ENCODE peak calls at places on chromosomes 11 and 22, in five cellular contexts. X is right lobe of liver, U is tibial nerve, Z is hepatocyte, D is GM12878. M is an unnamed sample. For H3K4me1, the result is how much of the 10 kb centered on the place peaks cover.

GRCh38 chr11:84865257-84865656 is 761.9 kb downstream of the DLG2 start:
- DNase-seq in X (no peak), U (no peak), Z (no peak), D (no peak), M (no peak)

GRCh38 chr11:7457211-7457610 is 28.1 kb upstream of the OLFML1 start:
- DNase-seq in X (no peak), U (no peak), Z (no peak), D (no peak), M (no peak)

GRCh38 chr11:44162004-44162403 is 66.5 kb downstream of the EXT2 start:
- DNase-seq in X (no peak), U (no peak), Z (no peak), D (no peak), M (no peak)

GRCh38 chr11:30433831-30434230 is 110.9 kb downstream of the ARL14EP start:
- DNase-seq in X (no peak), U (no peak), Z (no peak), D (no peak), M (no peak)

GRCh38 chr11:95154514-95154913 is 64.9 kb downstream of the ENDOD1 start:
- DNase-seq in X (no peak), U (no peak), Z (peak), D (no peak), M (peak)

GRCh38 chr11:134655189-134655937 is 243.3 kb upstream of the B3GAT1 start:
- DNase-seq in X (no peak), U (no peak), Z (no peak), D (no peak), M (no peak)

GRCh38 chr11:121557348-121557747 is 104.6 kb upstream of the SORL1-AS1 start:
- DNase-seq in X (no peak), U (no peak), Z (no peak), D (peak), M (no peak)

GRCh38 chr11:87780068-87780413 is 395.2 kb downstream of the RAB38 start:
- DNase-seq in X (no peak), U (no peak), Z (no peak), D (no peak), M (no peak)

GRCh38 chr11:64364911-64365310 is 5.9 kb downstream of the RPS6KA4 start:
- DNase-seq in X (no peak), U (no peak), Z (no peak), D (no peak), M (no peak)

GRCh38 chr11:93775289-93775688 is 8.8 kb upstream of the MED17 start:
- DNase-seq in X (no peak), U (no peak), Z (no peak), D (no peak), M (no peak)

GRCh38 chr11:119149371-119150275 is 771 bp downstream of the ABCG4 start:
- DNase-seq in X (no peak), U (no peak), Z (no peak), D (no peak), M (no peak)

GRCh38 chr11:126487711-126488110 is 132.2 kb downstream of the ST3GAL4 start:
- DNase-seq in X (no peak), U (no peak), Z (no peak), D (no peak), M (no peak)

GRCh38 chr11:126485986-126486635 is 130.6 kb downstream of the ST3GAL4 start:
- DNase-seq in X (no peak), U (no peak), Z (no peak), D (no peak), M (no peak)

GRCh38 chr11:126483796-126484195 is 128.3 kb downstream of the ST3GAL4 start:
- DNase-seq in X (no peak), U (no peak), Z (no peak), D (no peak), M (peak)

GRCh38 chr11:126484266-126484665 is 128.8 kb downstream of the ST3GAL4 start:
- DNase-seq in X (no peak), U (no peak), Z (no peak), D (no peak), M (no peak)

GRCh38 chr11:126485021-126485781 is 129.7 kb downstream of the ST3GAL4 start:
- DNase-seq in X (no peak), U (no peak), Z (no peak), D (no peak), M (no peak)
- TF ChIP-seq CTCF in X (no peak), U (no peak), Z (no peak), D (peak), M (no peak)

GRCh38 chr11:12123799-12124198 is 13.4 kb downstream of the MICAL2 start:
- DNase-seq in X (no peak), U (no peak), Z (no peak), D (no peak), M (no peak)
- H3K4me1 ChIP-seq in X (under half), U (under half), Z (under half), D (under half), M (under half)

DNA sequence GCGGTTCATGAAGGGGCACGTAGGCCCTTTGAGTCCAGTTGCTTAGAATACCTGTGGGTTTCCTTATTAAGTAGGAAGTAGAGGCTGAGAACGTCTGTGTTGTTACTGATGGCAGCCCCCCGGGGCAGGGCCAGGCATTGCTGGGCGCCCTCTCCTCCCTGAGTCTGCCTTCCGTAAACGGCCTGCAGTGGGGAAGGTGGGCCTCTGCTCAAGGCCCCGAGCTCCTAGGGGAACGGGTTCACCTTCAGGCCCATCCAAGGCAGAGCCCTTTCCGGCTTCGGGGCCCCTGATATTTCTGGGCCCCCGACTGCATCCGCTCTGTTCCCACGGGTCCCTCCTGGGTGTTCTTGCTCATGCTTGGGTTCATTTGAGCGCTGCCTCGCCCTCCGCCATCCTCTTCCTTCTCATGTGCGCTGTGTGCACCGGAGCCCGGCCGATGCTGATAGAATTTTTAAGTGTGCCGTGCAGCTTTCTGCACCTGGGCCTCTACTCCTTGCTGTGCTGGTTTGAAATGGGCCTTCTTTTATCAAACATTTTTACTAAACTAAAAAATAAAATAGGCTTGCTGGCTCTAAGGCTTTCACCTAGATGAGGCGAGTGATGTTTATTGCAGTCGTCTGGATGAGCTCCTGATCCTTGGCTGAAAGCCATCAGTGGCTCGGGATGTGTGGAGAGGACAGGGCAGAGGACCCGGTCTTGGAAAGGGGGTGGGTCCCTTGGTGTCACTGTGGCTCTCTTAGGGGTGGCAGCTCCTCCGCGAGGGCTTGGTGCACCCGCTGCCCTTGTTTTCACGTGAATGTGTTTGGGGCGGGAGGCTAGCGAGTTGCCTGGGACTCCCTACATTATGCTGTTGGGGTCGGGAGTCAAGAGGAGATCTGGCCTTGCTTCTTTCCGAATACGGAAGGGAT is 12.3 kb downstream of the TBC1D22A start:
- DNase-seq in X (no peak), U (no peak), Z (no peak), D (no peak), M (no peak)
- H3K4me3 ChIP-seq in X (no peak), U (no peak), Z (no peak), D (peak), M (no peak)

DNA sequence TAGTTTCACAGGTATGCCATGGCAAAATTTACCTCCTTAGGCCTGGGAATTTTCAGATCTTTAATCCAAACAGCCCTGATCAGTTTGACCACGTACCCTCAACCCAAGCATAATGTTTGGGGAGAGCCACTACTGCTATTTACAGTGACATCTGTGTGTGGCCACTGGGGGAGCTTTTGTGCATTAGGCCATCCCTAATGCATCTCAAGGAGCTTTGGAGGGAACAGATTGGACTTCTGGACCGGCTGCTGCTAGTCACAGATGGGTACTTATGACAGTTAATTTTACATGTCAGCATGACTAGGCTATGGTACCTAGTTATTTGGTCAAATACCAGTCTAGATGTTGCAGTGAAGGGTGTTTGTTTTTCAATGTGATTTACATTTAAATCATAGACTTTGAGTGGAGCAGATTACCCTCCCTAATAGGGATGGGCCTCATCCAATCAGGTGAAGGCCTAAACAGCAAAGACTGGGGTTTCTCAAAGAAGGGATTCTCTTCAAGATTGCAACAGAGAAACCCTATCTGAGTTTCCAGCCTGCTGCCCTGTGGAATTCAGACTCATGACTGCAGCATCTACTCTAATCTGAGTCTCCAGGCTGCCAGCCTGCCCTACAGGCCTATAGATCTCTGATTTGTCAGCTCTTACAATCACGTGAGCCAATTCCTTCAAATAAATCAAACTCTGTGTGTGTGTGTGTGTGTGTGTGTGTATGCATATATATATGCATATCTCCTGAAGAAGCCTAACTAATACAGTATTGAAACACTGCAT is 37.9 kb upstream of the GALNT18 start:
- DNase-seq in X (no peak), U (no peak), Z (no peak), D (no peak), M (no peak)
- TF ChIP-seq CTCF in X (no peak), U (no peak), Z (no peak), D (peak), M (no peak)

GRCh38 chr22:48536691-48537591 is 1290.7 kb downstream of the BRD1 start:
- DNase-seq in X (no peak), U (peak), Z (no peak), D (no peak), M (no peak)

GRCh38 chr22:48532986-48533385 is 1294.7 kb downstream of the BRD1 start:
- DNase-seq in X (no peak), U (no peak), Z (no peak), D (no peak), M (no peak)

GRCh38 chr22:48534395-48534958 is 1293.2 kb downstream of the BRD1 start:
- DNase-seq in X (no peak), U (no peak), Z (no peak), D (no peak), M (no peak)

GRCh38 chr22:48538291-48538820 is 1289.3 kb downstream of the BRD1 start:
- DNase-seq in X (no peak), U (no peak), Z (no peak), D (no peak), M (no peak)

GRCh38 chr22:48535868-48536690 is 1291.6 kb downstream of the BRD1 start:
- DNase-seq in X (no peak), U (no peak), Z (no peak), D (no peak), M (no peak)
- H3K4me1 ChIP-seq in X (under half), U (under half), Z (under half), D (under half), M (under half)

M was measured in mucosa of descending colon.